ENCODE peak calls at places on chromosomes 16 and 17, in five cellular contexts. Z is NB4; X is RWPE1; P is CD4-positive, alpha-beta T cell; D is adrenal gland. C is an unnamed sample.

GRCh38 chr17:34703533-34703932 is 124.2 kb downstream of the TMEM132E start:
- DNase-seq in Z (peak), X (peak), P (no peak), D (peak), C (no peak)

GRCh38 chr17:77873518-77874302 is 84.8 kb upstream of the TNRC6C start:
- DNase-seq in Z (no peak), X (no peak), P (no peak), D (no peak), C (no peak)

GRCh38 chr17:38735161-38735997 is 5.2 kb downstream of the CISD3 start:
- DNase-seq in Z (peak), X (peak), P (peak), D (peak), C (peak)

GRCh38 chr16:1157639-1158455 is 4.9 kb downstream of the CACNA1H start:
- DNase-seq in Z (no peak), X (no peak), P (no peak), D (no peak), C (no peak)

GRCh38 chr16:5071681-5072333 is at the start of gene ALG1:
- DNase-seq in Z (peak), X (peak), P (peak), D (peak), C (peak)

GRCh38 chr17:81711814-81712467 is at the start of gene SLC25A10:
- DNase-seq in Z (peak), X (peak), P (peak), D (peak), C (no peak)

GRCh38 chr16:354971-355441 is 2.5 kb upstream of the AXIN1 start:
- DNase-seq in Z (no peak), X (no peak), P (no peak), D (no peak), C (no peak)

GRCh38 chr16:4846503-4846900 is 586 bp downstream of the GLYR1 start:
- DNase-seq in Z (peak), X (peak), P (peak), D (peak), C (peak)

GRCh38 chr17:46928472-46929261 is 5.7 kb downstream of the GOSR2 start:
- DNase-seq in Z (no peak), X (no peak), P (no peak), D (no peak), C (no peak)

GRCh38 chr17:17847726-17848125 is 10.9 kb upstream of the SREBF1 start:
- DNase-seq in Z (no peak), X (no peak), P (no peak), D (no peak), C (no peak)

GRCh38 chr17:42053701-42054100 is 3.3 kb upstream of the C17orf113 start:
- DNase-seq in Z (no peak), X (no peak), P (no peak), D (no peak), C (no peak)

GRCh38 chr17:39738568-39738901 is 797 bp downstream of the GRB7 start:
- DNase-seq in Z (no peak), X (peak), P (peak), D (no peak), C (no peak)

GRCh38 chr17:11122908-11123307 is 118.1 kb upstream of the SHISA6 start:
- DNase-seq in Z (no peak), X (no peak), P (no peak), D (no peak), C (no peak)

GRCh38 chr17:63041722-63042121 is 75.7 kb downstream of the TANC2 start:
- DNase-seq in Z (no peak), X (peak), P (no peak), D (no peak), C (no peak)

GRCh38 chr17:82334622-82335394 is 1.2 kb upstream of the SECTM1 start:
- DNase-seq in Z (peak), X (no peak), P (no peak), D (no peak), C (no peak)

GRCh38 chr17:49836111-49837030 is 11.5 kb downstream of the TAC4 start:
- DNase-seq in Z (no peak), X (no peak), P (no peak), D (no peak), C (no peak)

GRCh38 chr17:77649717-77650211 is 308.7 kb upstream of the TNRC6C start:
- DNase-seq in Z (peak), X (peak), P (no peak), D (no peak), C (no peak)

GRCh38 chr16:64878964-64879363 is 242.9 kb downstream of the CDH11 start:
- DNase-seq in Z (no peak), X (no peak), P (no peak), D (no peak), C (no peak)

GRCh38 chr17:13346996-13347762 is 254.6 kb downstream of the HS3ST3A1 start:
- DNase-seq in Z (peak), X (peak), P (no peak), D (peak), C (no peak)

GRCh38 chr17:40490289-40490853 is 11.1 kb downstream of the TNS4 start:
- DNase-seq in Z (peak), X (peak), P (no peak), D (no peak), C (no peak)

GRCh38 chr16:65235339-65236177 is 113.7 kb upstream of the CDH11 start:
- DNase-seq in Z (no peak), X (no peak), P (no peak), D (no peak), C (no peak)

GRCh38 chr17:39123627-39124026 is 27.8 kb downstream of the PLXDC1 start:
- DNase-seq in Z (no peak), X (no peak), P (no peak), D (no peak), C (no peak)

GRCh38 chr16:1464196-1464893 is 10.5 kb downstream of the CLCN7 start:
- DNase-seq in Z (no peak), X (no peak), P (no peak), D (no peak), C (no peak)

GRCh38 chr17:42642377-42642776 is 16.7 kb upstream of the TUBG2 start:
- DNase-seq in Z (no peak), X (no peak), P (no peak), D (no peak), C (no peak)

GRCh38 chr16:8679156-8679555 is 4.7 kb downstream of the ABAT start:
- DNase-seq in Z (no peak), X (peak), P (no peak), D (no peak), C (no peak)

GRCh38 chr16:69701452-69701851 is 24.9 kb downstream of the NQO1 start:
- DNase-seq in Z (no peak), X (no peak), P (no peak), D (no peak), C (no peak)

GRCh38 chr17:17297217-17297616 is 6.0 kb upstream of the NT5M start:
- DNase-seq in Z (no peak), X (no peak), P (no peak), D (no peak), C (no peak)

GRCh38 chr17:29956225-29956624 is 14.8 kb downstream of the EFCAB5 start:
- DNase-seq in Z (peak), X (no peak), P (no peak), D (no peak), C (no peak)

GRCh38 chr17:57939797-57940196 is 15.4 kb downstream of the CUEDC1 start:
- DNase-seq in Z (peak), X (no peak), P (no peak), D (no peak), C (no peak)

GRCh38 chr17:79707931-79708891 is 22.5 kb upstream of the ENPP7 start:
- DNase-seq in Z (peak), X (peak), P (peak), D (no peak), C (peak)

GRCh38 chr17:14471052-14471451 is 170.2 kb downstream of the HS3ST3B1 start:
- DNase-seq in Z (no peak), X (peak), P (no peak), D (no peak), C (no peak)

GRCh38 chr17:37466471-37466870 is 23.2 kb upstream of the DUSP14 start:
- DNase-seq in Z (no peak), X (peak), P (no peak), D (no peak), C (no peak)

GRCh38 chr17:37067555-37068111 is 118.9 kb downstream of the AATF start:
- DNase-seq in Z (no peak), X (peak), P (no peak), D (peak), C (no peak)

GRCh38 chr17:68576811-68577551 is 24.2 kb downstream of the FAM20A start:
- DNase-seq in Z (peak), X (no peak), P (no peak), D (no peak), C (no peak)

GRCh38 chr17:37885136-37885535 is 39.1 kb upstream of the TBC1D3K start:
- DNase-seq in Z (no peak), X (no peak), P (no peak), D (no peak), C (no peak)

GRCh38 chr16:83701494-83701893 is 106.3 kb upstream of the HSBP1 start:
- DNase-seq in Z (peak), X (peak), P (no peak), D (peak), C (no peak)

GRCh38 chr17:28878981-28879380 is 18.6 kb downstream of the FLOT2 start:
- DNase-seq in Z (peak), X (peak), P (no peak), D (no peak), C (no peak)

GRCh38 chr17:15513058-15513858 is 45.8 kb upstream of the CDRT4 start:
- DNase-seq in Z (no peak), X (no peak), P (no peak), D (no peak), C (no peak)

GRCh38 chr17:15512310-15512709 is 44.9 kb upstream of the CDRT4 start:
- DNase-seq in Z (no peak), X (no peak), P (no peak), D (no peak), C (no peak)

GRCh38 chr17:15514469-15514868 is 47.0 kb upstream of the CDRT4 start:
- DNase-seq in Z (no peak), X (no peak), P (no peak), D (no peak), C (no peak)

GRCh38 chr17:15513859-15514446 is 46.5 kb upstream of the CDRT4 start:
- DNase-seq in Z (no peak), X (no peak), P (no peak), D (no peak), C (no peak)

DNA sequence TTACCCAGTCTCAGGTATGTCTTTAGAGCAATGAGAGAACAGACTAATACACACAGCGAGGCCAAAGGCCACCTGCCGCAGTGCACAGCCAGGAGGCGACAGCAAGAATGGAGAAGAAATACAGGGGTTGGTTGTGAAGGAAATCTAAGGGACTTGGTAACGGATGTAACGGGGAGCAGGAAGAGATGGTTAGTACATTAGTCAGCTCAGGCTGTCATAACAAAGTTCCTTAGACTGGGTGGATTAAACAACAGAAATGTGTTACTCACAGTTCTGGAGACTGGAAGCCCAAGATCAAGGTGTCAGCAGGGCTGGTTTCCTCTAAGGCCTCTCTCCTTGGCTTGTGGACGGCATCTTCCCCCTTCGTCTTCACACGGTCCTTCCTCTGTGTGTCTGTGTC is 47.1 kb downstream of the TVP23C start:
- DNase-seq in Z (no peak), X (no peak), P (no peak), D (no peak), C (no peak)
- TF ChIP-seq CTCF in Z (no peak), X (no peak), P (no peak), D (no peak), C (no peak)

DNA sequence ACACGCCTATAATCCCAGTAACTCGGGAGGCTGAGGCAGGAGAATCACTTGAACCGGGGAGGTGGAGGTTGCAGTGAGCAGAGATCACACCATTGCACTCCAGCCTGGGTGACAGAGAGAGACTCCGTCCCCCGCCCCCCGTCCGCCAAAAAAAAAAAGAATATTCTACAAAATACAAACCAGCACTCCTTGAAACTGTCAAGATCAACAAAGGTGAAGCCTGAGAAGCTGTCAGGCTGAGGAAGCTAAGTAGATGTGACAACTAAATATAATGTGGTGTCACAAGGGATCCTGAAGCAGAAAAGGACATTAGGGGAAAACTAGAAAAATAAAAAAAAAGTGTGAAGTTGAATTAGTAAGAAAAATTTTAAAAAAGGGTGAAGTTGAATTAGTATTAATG is 6.2 kb downstream of the CD2BP2 start:
- DNase-seq in Z (no peak), X (no peak), P (no peak), D (no peak), C (no peak)
- TF ChIP-seq CTCF in Z (no peak), X (no peak), P (no peak), D (no peak), C (no peak)

GRCh38 chr17:59155439-59156177 is at the start of gene PRR11:
- DNase-seq in Z (peak), X (peak), P (peak), D (peak), C (peak)

GRCh38 chr17:59152925-59153324 is 2.1 kb downstream of the SKA2 start:
- DNase-seq in Z (no peak), X (no peak), P (no peak), D (no peak), C (no peak)

GRCh38 chr17:59151591-59151990 is 3.4 kb downstream of the SKA2 start:
- DNase-seq in Z (no peak), X (no peak), P (no peak), D (no peak), C (no peak)

GRCh38 chr17:59154335-59154720 is 658 bp downstream of the SKA2 start:
- DNase-seq in Z (peak), X (peak), P (no peak), D (peak), C (no peak)

DNA sequence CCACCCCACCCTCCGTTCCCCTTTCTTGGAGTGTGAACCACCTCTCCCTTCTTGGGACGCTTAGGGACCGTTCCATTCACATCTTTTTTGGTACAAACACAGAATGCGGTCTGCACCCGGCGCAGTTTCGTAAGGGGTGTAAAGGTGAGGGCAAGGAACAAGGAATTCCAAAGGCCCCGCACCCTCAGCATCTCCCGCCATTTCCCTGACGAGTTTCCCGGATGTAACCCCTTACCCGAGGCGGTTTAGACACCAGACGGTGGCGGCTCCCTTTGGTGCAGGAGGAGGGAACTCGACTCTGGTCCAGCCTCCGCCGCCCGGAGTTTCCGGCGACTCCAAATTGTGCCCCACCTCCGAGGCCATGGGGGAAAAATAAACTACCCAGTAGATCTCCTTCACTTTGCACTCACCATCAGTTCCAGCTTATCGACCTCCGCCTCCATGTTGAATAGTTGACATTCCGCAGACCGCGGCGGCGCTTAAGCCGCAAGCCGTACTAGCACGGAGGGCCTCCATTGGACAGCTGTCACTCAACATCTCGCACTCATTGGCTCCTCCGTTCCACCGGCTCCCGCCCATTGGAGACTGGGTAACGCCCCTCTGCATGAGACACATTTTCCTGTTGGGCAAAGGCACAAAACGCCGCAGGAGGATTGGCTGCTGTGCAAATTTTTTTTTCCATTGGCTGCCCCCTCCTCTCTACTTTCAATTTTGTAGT is at the start of gene SKA2:
- DNase-seq in Z (no peak), X (peak), P (peak), D (peak), C (peak)
- TF ChIP-seq CTCF in Z (no peak), X (no peak), P (no peak), D (no peak), C (no peak)

GRCh38 chr16:3036726-3037315 is at the start of gene BICDL2:
- DNase-seq in Z (no peak), X (no peak), P (no peak), D (no peak), C (no peak)
- TF ChIP-seq CTCF in Z (no peak), X (no peak), P (no peak), D (no peak), C (no peak)

DNA sequence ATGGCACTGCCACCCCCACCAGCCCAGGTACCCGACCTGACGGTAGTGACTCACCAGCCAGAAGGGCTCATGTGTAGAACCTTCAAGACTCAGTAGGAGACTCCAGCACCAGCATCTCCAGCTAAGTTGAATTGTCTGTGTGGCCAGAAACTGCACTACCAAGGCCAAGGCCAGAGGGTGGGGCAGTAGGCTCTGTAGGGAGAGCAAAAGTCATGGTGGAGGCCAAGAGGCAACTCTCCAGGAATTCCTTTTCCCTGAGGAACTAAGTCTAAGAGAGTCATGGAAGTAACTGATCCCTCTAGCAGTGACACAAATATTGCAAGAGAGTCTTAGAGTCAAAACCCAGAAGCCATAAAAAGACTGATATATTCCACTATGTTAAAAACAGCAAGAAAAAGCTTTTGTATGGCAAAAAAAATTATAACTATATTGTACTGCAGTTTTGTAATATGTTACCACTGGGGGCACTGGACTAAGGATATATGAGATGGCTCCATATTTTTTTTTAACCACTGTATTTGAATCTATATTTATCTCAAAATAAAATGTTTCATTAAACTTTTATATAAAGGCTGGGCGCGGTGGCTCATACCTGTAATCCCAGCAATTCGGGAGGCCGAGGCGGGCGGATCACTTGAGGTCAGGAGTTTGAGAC is 30.2 kb upstream of the GUCY2D start:
- DNase-seq in Z (no peak), X (no peak), P (no peak), D (no peak), C (no peak)
- TF ChIP-seq CTCF in Z (no peak), X (peak), P (no peak), D (no peak), C (no peak)